ENCODE peak calls at places on chromosomes 11 and 22, in five cellular contexts. B is mammary epithelial cell, C is hepatocyte, F is colonic mucosa, J is fibroblast of lung. V is an unnamed sample. For H3K4me1, the result is how much of the 10 kb centered on the place peaks cover.

GRCh38 chr22:25484498-25484897 is 80.0 kb upstream of the GRK3 start:
- DNase-seq in B (no peak), C (no peak), F (no peak), J (no peak), V (no peak)

GRCh38 chr11:61372659-61373058 is 10.5 kb downstream of the TMEM138 start:
- DNase-seq in B (no peak), C (no peak), F (no peak), J (no peak), V (no peak)

GRCh38 chr22:43244803-43245527 is 58.0 kb upstream of the TTLL12 start:
- DNase-seq in B (no peak), C (no peak), F (no peak), J (no peak), V (no peak)

GRCh38 chr11:109984634-109985289 is 108.4 kb upstream of the ZC3H12C start:
- DNase-seq in B (peak), C (no peak), F (no peak), J (no peak), V (no peak)

GRCh38 chr11:112597290-112597689 is 336.6 kb upstream of the PLET1 start:
- DNase-seq in B (no peak), C (no peak), F (no peak), J (no peak), V (no peak)

GRCh38 chr11:61115498-61116224 is 13.4 kb downstream of the CD5 start:
- DNase-seq in B (no peak), C (no peak), F (no peak), J (no peak), V (no peak)

GRCh38 chr11:134069996-134070845 is 1.3 kb downstream of the JAM3 start:
- DNase-seq in B (no peak), C (no peak), F (no peak), J (no peak), V (no peak)

GRCh38 chr22:20395181-20395896 is 1.4 kb downstream of the ZNF74 start:
- DNase-seq in B (no peak), C (no peak), F (no peak), J (no peak), V (no peak)

GRCh38 chr11:45385844-45386243 is 99.7 kb upstream of the SYT13 start:
- DNase-seq in B (no peak), C (no peak), F (no peak), J (no peak), V (no peak)

GRCh38 chr22:22912135-22912408 is 24.5 kb downstream of the IGLL5 start:
- DNase-seq in B (no peak), C (no peak), F (no peak), J (no peak), V (no peak)

GRCh38 chr11:99739464-99740089 is 718.8 kb downstream of the CNTN5 start:
- DNase-seq in B (peak), C (peak), F (no peak), J (peak), V (peak)

GRCh38 chr11:2664886-2665746 is 34.7 kb downstream of the KCNQ1OT1 start:
- DNase-seq in B (no peak), C (no peak), F (no peak), J (no peak), V (no peak)

GRCh38 chr11:119607726-119608125 is 121.3 kb downstream of the NECTIN1 start:
- DNase-seq in B (peak), C (no peak), F (no peak), J (no peak), V (no peak)

GRCh38 chr11:102476812-102477211 is 24.2 kb upstream of the TMEM123 start:
- DNase-seq in B (peak), C (peak), F (peak), J (no peak), V (no peak)

GRCh38 chr22:29270475-29271271 is 2.6 kb downstream of the EWSR1 start:
- DNase-seq in B (peak), C (peak), F (no peak), J (peak), V (no peak)

GRCh38 chr11:723120-723883 is 17.3 kb downstream of the EPS8L2 start:
- DNase-seq in B (peak), C (peak), F (peak), J (peak), V (peak)

GRCh38 chr22:37357471-37357870 is 69.8 kb downstream of the ELFN2 start:
- DNase-seq in B (no peak), C (no peak), F (no peak), J (no peak), V (no peak)

GRCh38 chr11:128776434-128777284 is 82.8 kb downstream of the FLI1 start:
- DNase-seq in B (no peak), C (peak), F (no peak), J (peak), V (peak)

GRCh38 chr11:128465946-128466688 is 121.2 kb downstream of the ETS1 start:
- DNase-seq in B (no peak), C (no peak), F (no peak), J (no peak), V (no peak)

GRCh38 chr11:75261902-75262361 is 21.4 kb downstream of the TPBGL start:
- DNase-seq in B (no peak), C (no peak), F (no peak), J (no peak), V (no peak)

GRCh38 chr11:17515443-17516176 is 28.6 kb downstream of the USH1C start:
- DNase-seq in B (no peak), C (no peak), F (no peak), J (no peak), V (no peak)
- H3K4me1 ChIP-seq in B (under half), C (under half), F (under half), J (under half), V (under half)

GRCh38 chr22:31122196-31122531 is 602 bp upstream of the INPP5J start:
- DNase-seq in B (no peak), C (no peak), F (no peak), J (no peak), V (no peak)

GRCh38 chr22:31120642-31121041 is 2.1 kb upstream of the INPP5J start:
- DNase-seq in B (no peak), C (no peak), F (no peak), J (no peak), V (no peak)

GRCh38 chr22:31121403-31121802 is 1.4 kb upstream of the INPP5J start:
- DNase-seq in B (no peak), C (no peak), F (no peak), J (no peak), V (no peak)

GRCh38 chr22:31119026-31119717 is 3.6 kb upstream of the INPP5J start:
- DNase-seq in B (no peak), C (no peak), F (no peak), J (no peak), V (no peak)

GRCh38 chr22:31120230-31120629 is 2.5 kb upstream of the INPP5J start:
- DNase-seq in B (no peak), C (no peak), F (no peak), J (no peak), V (no peak)
- H3K27ac ChIP-seq in B (no peak), C (no peak), F (no peak), J (no peak), V (no peak)

GRCh38 chr11:11558352-11558751 is 63.5 kb downstream of the GALNT18 start:
- DNase-seq in B (peak), C (no peak), F (no peak), J (no peak), V (no peak)
- TF ChIP-seq CTCF in B (peak), C (no peak), F (no peak), J (no peak), V (no peak)

GRCh38 chr11:62504158-62504973 is 42.2 kb downstream of the AHNAK start:
- DNase-seq in B (no peak), C (peak), F (no peak), J (no peak), V (no peak)
- H3K4me1 ChIP-seq in B (under half), C (half or more), F (under half), J (under half), V (under half)

GRCh38 chr11:65640483-65641207 is 2.7 kb downstream of the SIPA1 start:
- DNase-seq in B (no peak), C (no peak), F (peak), J (no peak), V (no peak)
- H3K27ac ChIP-seq in B (no peak), C (no peak), F (peak), J (no peak), V (no peak)